ENCODE peak calls at places on chromosomes 11 and 22, in four cellular contexts. One of them, this sample, is unnamed.

GRCh38 chr11:62395885-62396778 is 22.7 kb upstream of the SCGB1A1 start:
- DNase-seq in breast epithelium: no peak
- DNase-seq in activated CD4-positive, CD25-positive, alpha-beta regulatory T cell treated with anti-CD3 and anti-CD28 coated beads, Interleukin-2, amount 50 U/mL, for 72 hours: no peak
- DNase-seq in Right ventricle myocardium superior: no peak
- DNase-seq in this sample: peak

GRCh38 chr22:49925525-49926128 is 7.2 kb downstream of the CRELD2 start:
- DNase-seq in breast epithelium: no peak
- DNase-seq in activated CD4-positive, CD25-positive, alpha-beta regulatory T cell treated with anti-CD3 and anti-CD28 coated beads, Interleukin-2, amount 50 U/mL, for 72 hours: peak
- DNase-seq in Right ventricle myocardium superior: no peak
- DNase-seq in this sample: no peak

GRCh38 chr11:79485694-79486093 is 44.9 kb upstream of the TENM4 start:
- DNase-seq in breast epithelium: no peak
- DNase-seq in activated CD4-positive, CD25-positive, alpha-beta regulatory T cell treated with anti-CD3 and anti-CD28 coated beads, Interleukin-2, amount 50 U/mL, for 72 hours: no peak
- DNase-seq in Right ventricle myocardium superior: no peak
- DNase-seq in this sample: no peak

GRCh38 chr11:13168281-13168680 is 109.3 kb upstream of the BMAL1 start:
- DNase-seq in breast epithelium: peak
- DNase-seq in activated CD4-positive, CD25-positive, alpha-beta regulatory T cell treated with anti-CD3 and anti-CD28 coated beads, Interleukin-2, amount 50 U/mL, for 72 hours: no peak
- DNase-seq in Right ventricle myocardium superior: no peak
- DNase-seq in this sample: no peak

GRCh38 chr11:46382644-46383403 is 1.4 kb downstream of the MDK start:
- DNase-seq in breast epithelium: no peak
- DNase-seq in activated CD4-positive, CD25-positive, alpha-beta regulatory T cell treated with anti-CD3 and anti-CD28 coated beads, Interleukin-2, amount 50 U/mL, for 72 hours: no peak
- DNase-seq in Right ventricle myocardium superior: no peak
- DNase-seq in this sample: peak

GRCh38 chr11:69876013-69876412 is 56.8 kb upstream of the FGF3 start:
- DNase-seq in breast epithelium: no peak
- DNase-seq in activated CD4-positive, CD25-positive, alpha-beta regulatory T cell treated with anti-CD3 and anti-CD28 coated beads, Interleukin-2, amount 50 U/mL, for 72 hours: peak
- DNase-seq in Right ventricle myocardium superior: no peak
- DNase-seq in this sample: peak

GRCh38 chr22:30539368-30539767 is 7.2 kb downstream of the SEC14L6 start:
- DNase-seq in breast epithelium: no peak
- DNase-seq in activated CD4-positive, CD25-positive, alpha-beta regulatory T cell treated with anti-CD3 and anti-CD28 coated beads, Interleukin-2, amount 50 U/mL, for 72 hours: no peak
- DNase-seq in Right ventricle myocardium superior: no peak
- DNase-seq in this sample: no peak

GRCh38 chr11:33539659-33540249 is 160.9 kb downstream of the C11orf91 start:
- DNase-seq in breast epithelium: no peak
- DNase-seq in activated CD4-positive, CD25-positive, alpha-beta regulatory T cell treated with anti-CD3 and anti-CD28 coated beads, Interleukin-2, amount 50 U/mL, for 72 hours: no peak
- DNase-seq in Right ventricle myocardium superior: no peak
- DNase-seq in this sample: no peak

GRCh38 chr22:48039326-48039725 is 1276.9 kb downstream of the TBC1D22A start:
- DNase-seq in breast epithelium: no peak
- DNase-seq in activated CD4-positive, CD25-positive, alpha-beta regulatory T cell treated with anti-CD3 and anti-CD28 coated beads, Interleukin-2, amount 50 U/mL, for 72 hours: no peak
- DNase-seq in Right ventricle myocardium superior: no peak
- DNase-seq in this sample: no peak

GRCh38 chr22:30277547-30278344 is 11.1 kb upstream of the OSM start:
- DNase-seq in breast epithelium: no peak
- DNase-seq in activated CD4-positive, CD25-positive, alpha-beta regulatory T cell treated with anti-CD3 and anti-CD28 coated beads, Interleukin-2, amount 50 U/mL, for 72 hours: no peak
- DNase-seq in Right ventricle myocardium superior: peak
- DNase-seq in this sample: no peak

GRCh38 chr11:116578971-116579687 is 193.7 kb downstream of the BUD13 start:
- DNase-seq in breast epithelium: peak
- DNase-seq in activated CD4-positive, CD25-positive, alpha-beta regulatory T cell treated with anti-CD3 and anti-CD28 coated beads, Interleukin-2, amount 50 U/mL, for 72 hours: no peak
- DNase-seq in Right ventricle myocardium superior: peak
- DNase-seq in this sample: no peak

GRCh38 chr22:43636086-43636485 is 176.0 kb downstream of the EFCAB6 start:
- DNase-seq in breast epithelium: no peak
- DNase-seq in activated CD4-positive, CD25-positive, alpha-beta regulatory T cell treated with anti-CD3 and anti-CD28 coated beads, Interleukin-2, amount 50 U/mL, for 72 hours: no peak
- DNase-seq in Right ventricle myocardium superior: no peak
- DNase-seq in this sample: no peak

GRCh38 chr11:697028-697491 is 1.4 kb downstream of the TMEM80 start:
- DNase-seq in breast epithelium: no peak
- DNase-seq in activated CD4-positive, CD25-positive, alpha-beta regulatory T cell treated with anti-CD3 and anti-CD28 coated beads, Interleukin-2, amount 50 U/mL, for 72 hours: no peak
- DNase-seq in Right ventricle myocardium superior: no peak
- DNase-seq in this sample: peak

GRCh38 chr11:115644846-115645245 is 140.6 kb upstream of the CADM1 start:
- DNase-seq in breast epithelium: no peak
- DNase-seq in activated CD4-positive, CD25-positive, alpha-beta regulatory T cell treated with anti-CD3 and anti-CD28 coated beads, Interleukin-2, amount 50 U/mL, for 72 hours: no peak
- DNase-seq in Right ventricle myocardium superior: no peak
- DNase-seq in this sample: no peak

GRCh38 chr11:21511835-21512440 is 680.9 kb upstream of the ANO5 start:
- DNase-seq in breast epithelium: peak
- DNase-seq in activated CD4-positive, CD25-positive, alpha-beta regulatory T cell treated with anti-CD3 and anti-CD28 coated beads, Interleukin-2, amount 50 U/mL, for 72 hours: no peak
- DNase-seq in Right ventricle myocardium superior: peak
- DNase-seq in this sample: no peak

GRCh38 chr11:64659417-64660144 is 63.4 kb downstream of the NRXN2 start:
- DNase-seq in breast epithelium: no peak
- DNase-seq in activated CD4-positive, CD25-positive, alpha-beta regulatory T cell treated with anti-CD3 and anti-CD28 coated beads, Interleukin-2, amount 50 U/mL, for 72 hours: no peak
- DNase-seq in Right ventricle myocardium superior: no peak
- DNase-seq in this sample: no peak

GRCh38 chr11:116864531-116864930 is 27.1 kb upstream of the APOA1 start:
- DNase-seq in breast epithelium: no peak
- DNase-seq in activated CD4-positive, CD25-positive, alpha-beta regulatory T cell treated with anti-CD3 and anti-CD28 coated beads, Interleukin-2, amount 50 U/mL, for 72 hours: no peak
- DNase-seq in Right ventricle myocardium superior: no peak
- DNase-seq in this sample: no peak

GRCh38 chr22:30312053-30312452 is 14.7 kb downstream of the TBC1D10A start:
- DNase-seq in breast epithelium: no peak
- DNase-seq in activated CD4-positive, CD25-positive, alpha-beta regulatory T cell treated with anti-CD3 and anti-CD28 coated beads, Interleukin-2, amount 50 U/mL, for 72 hours: no peak
- DNase-seq in Right ventricle myocardium superior: no peak
- DNase-seq in this sample: no peak

This sample was measured in suprapubic skin.